ENCODE peak calls at places on chromosomes 7 and 10, in nine cellular contexts. One of them, this sample, is unnamed.

GRCh38 chr10:73060738-73061635 is 35.7 kb downstream of the P4HA1 start:
- DNase-seq in breast epithelium: no peak
- DNase-seq in stomach: no peak
- DNase-seq in GM23338: peak
- DNase-seq in HL-60: peak
- DNase-seq in SK-N-SH: peak
- DNase-seq in transverse colon: no peak
- DNase-seq in HCT116: peak
- DNase-seq in Panc1: no peak
- DNase-seq in this sample: no peak

GRCh38 chr7:72577107-72577506 is 165.0 kb upstream of the CALN1 start:
- DNase-seq in breast epithelium: no peak
- DNase-seq in stomach: no peak
- DNase-seq in GM23338: no peak
- DNase-seq in HL-60: no peak
- DNase-seq in SK-N-SH: no peak
- DNase-seq in transverse colon: no peak
- DNase-seq in HCT116: no peak
- DNase-seq in Panc1: no peak
- DNase-seq in this sample: no peak

GRCh38 chr10:32095116-32095733 is 39.0 kb upstream of the KIF5B start:
- DNase-seq in breast epithelium: no peak
- DNase-seq in stomach: no peak
- DNase-seq in GM23338: no peak
- DNase-seq in HL-60: no peak
- DNase-seq in SK-N-SH: no peak
- DNase-seq in transverse colon: no peak
- DNase-seq in HCT116: peak
- DNase-seq in Panc1: no peak
- DNase-seq in this sample: no peak

GRCh38 chr7:76260171-76260703 is 42.2 kb upstream of the HSPB1 start:
- DNase-seq in breast epithelium: no peak
- DNase-seq in stomach: no peak
- DNase-seq in GM23338: peak
- DNase-seq in HL-60: no peak
- DNase-seq in SK-N-SH: peak
- DNase-seq in transverse colon: no peak
- DNase-seq in HCT116: peak
- DNase-seq in Panc1: no peak
- DNase-seq in this sample: no peak

GRCh38 chr7:42099076-42099836 is 137.8 kb downstream of the GLI3 start:
- DNase-seq in breast epithelium: no peak
- DNase-seq in stomach: no peak
- DNase-seq in GM23338: no peak
- DNase-seq in HL-60: no peak
- DNase-seq in SK-N-SH: no peak
- DNase-seq in transverse colon: no peak
- DNase-seq in HCT116: no peak
- DNase-seq in Panc1: no peak
- DNase-seq in this sample: no peak

GRCh38 chr7:123580406-123581161 is 21.0 kb upstream of the ASB15 start:
- DNase-seq in breast epithelium: no peak
- DNase-seq in stomach: no peak
- DNase-seq in GM23338: peak
- DNase-seq in HL-60: peak
- DNase-seq in SK-N-SH: peak
- DNase-seq in transverse colon: no peak
- DNase-seq in HCT116: peak
- DNase-seq in Panc1: peak
- DNase-seq in this sample: no peak

GRCh38 chr10:19749185-19749729 is 67.0 kb upstream of the PLXDC2 start:
- DNase-seq in breast epithelium: no peak
- DNase-seq in stomach: no peak
- DNase-seq in GM23338: no peak
- DNase-seq in HL-60: no peak
- DNase-seq in SK-N-SH: no peak
- DNase-seq in transverse colon: no peak
- DNase-seq in HCT116: no peak
- DNase-seq in Panc1: no peak
- DNase-seq in this sample: no peak

GRCh38 chr7:10476642-10477041 is 497.0 kb upstream of the PHF14 start:
- DNase-seq in breast epithelium: no peak
- DNase-seq in stomach: no peak
- DNase-seq in GM23338: no peak
- DNase-seq in HL-60: no peak
- DNase-seq in SK-N-SH: no peak
- DNase-seq in transverse colon: no peak
- DNase-seq in HCT116: no peak
- DNase-seq in Panc1: no peak
- DNase-seq in this sample: peak

GRCh38 chr7:30888783-30889182 is 22.9 kb upstream of the AQP1 start:
- DNase-seq in breast epithelium: no peak
- DNase-seq in stomach: no peak
- DNase-seq in GM23338: no peak
- DNase-seq in HL-60: no peak
- DNase-seq in SK-N-SH: no peak
- DNase-seq in transverse colon: no peak
- DNase-seq in HCT116: no peak
- DNase-seq in Panc1: no peak
- DNase-seq in this sample: peak

GRCh38 chr10:119367841-119368549 is 160.6 kb downstream of the GRK5 start:
- DNase-seq in breast epithelium: no peak
- DNase-seq in stomach: no peak
- DNase-seq in GM23338: no peak
- DNase-seq in HL-60: no peak
- DNase-seq in SK-N-SH: no peak
- DNase-seq in transverse colon: no peak
- DNase-seq in HCT116: no peak
- DNase-seq in Panc1: no peak
- DNase-seq in this sample: no peak

DNA sequence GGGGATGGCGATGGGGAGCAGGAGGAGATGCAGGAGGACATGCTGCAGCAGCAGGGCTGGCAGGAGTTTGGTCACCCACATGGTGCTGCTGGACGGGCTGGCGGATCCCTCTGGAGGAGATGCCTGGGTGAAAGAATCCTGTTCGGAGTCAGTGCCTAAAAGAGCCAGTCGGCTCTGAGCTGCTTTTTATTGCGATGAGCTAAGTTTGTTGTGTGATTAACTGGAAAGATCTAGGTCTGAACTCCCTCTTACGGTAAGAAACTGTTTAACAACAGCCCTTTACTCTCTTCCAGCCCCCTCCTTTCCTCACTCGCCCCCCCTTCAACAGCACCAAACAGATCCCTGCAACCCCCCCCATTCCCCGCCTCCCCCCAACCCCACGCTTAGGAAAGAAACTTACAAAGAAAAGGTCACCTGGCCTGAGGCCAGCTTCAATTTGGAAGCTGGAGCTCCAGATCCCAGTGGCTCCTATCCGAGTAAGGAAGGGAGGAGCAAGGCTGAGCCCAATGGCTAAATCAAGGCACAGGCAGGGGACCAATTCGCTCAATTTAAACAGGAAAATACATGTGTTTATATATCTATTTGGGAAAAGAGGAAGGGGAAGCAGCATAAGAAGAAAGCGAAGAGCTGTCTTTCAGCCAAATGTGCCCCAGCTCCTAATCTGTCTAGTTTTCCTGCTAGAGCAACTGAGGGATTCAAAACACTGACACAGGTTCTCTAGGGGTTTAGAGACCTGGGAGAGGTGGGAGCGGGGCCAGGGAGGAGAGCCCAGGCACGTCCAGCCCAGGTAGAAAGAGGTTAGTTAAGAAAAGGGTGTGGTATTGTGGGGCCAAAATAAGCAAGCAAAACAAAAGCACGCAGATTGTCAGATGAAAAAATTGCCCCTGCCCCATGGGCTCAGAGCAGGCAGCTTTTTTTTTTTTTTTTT is at the start of gene HGF:
- DNase-seq in breast epithelium: peak
- DNase-seq in stomach: peak
- DNase-seq in GM23338: peak
- DNase-seq in HL-60: peak
- DNase-seq in SK-N-SH: peak
- DNase-seq in transverse colon: peak
- DNase-seq in HCT116: no peak
- DNase-seq in Panc1: no peak
- DNase-seq in this sample: peak
- TF ChIP-seq CTCF in breast epithelium: no peak
- TF ChIP-seq CTCF in stomach: no peak
- TF ChIP-seq CTCF in GM23338: peak
- TF ChIP-seq CTCF in HL-60: no peak
- TF ChIP-seq CTCF in SK-N-SH: no peak
- TF ChIP-seq CTCF in transverse colon: no peak
- TF ChIP-seq CTCF in HCT116: no peak
- TF ChIP-seq CTCF in Panc1: no peak
- TF ChIP-seq CTCF in this sample: no peak

GRCh38 chr10:131981429-131982184 is at the start of gene BNIP3:
- DNase-seq in breast epithelium: peak
- DNase-seq in stomach: peak
- DNase-seq in GM23338: peak
- DNase-seq in HL-60: peak
- DNase-seq in SK-N-SH: peak
- DNase-seq in transverse colon: peak
- DNase-seq in HCT116: peak
- DNase-seq in Panc1: no peak
- DNase-seq in this sample: peak
- TF ChIP-seq POLR2AphosphoS5 in breast epithelium: peak
- TF ChIP-seq POLR2AphosphoS5 in stomach: peak
- TF ChIP-seq POLR2AphosphoS5 in GM23338: peak
- TF ChIP-seq POLR2AphosphoS5 in HL-60: peak
- TF ChIP-seq POLR2AphosphoS5 in SK-N-SH: peak
- TF ChIP-seq POLR2AphosphoS5 in transverse colon: peak
- TF ChIP-seq POLR2AphosphoS5 in HCT116: peak
- TF ChIP-seq POLR2AphosphoS5 in Panc1: peak
- TF ChIP-seq POLR2AphosphoS5 in this sample: peak

DNA sequence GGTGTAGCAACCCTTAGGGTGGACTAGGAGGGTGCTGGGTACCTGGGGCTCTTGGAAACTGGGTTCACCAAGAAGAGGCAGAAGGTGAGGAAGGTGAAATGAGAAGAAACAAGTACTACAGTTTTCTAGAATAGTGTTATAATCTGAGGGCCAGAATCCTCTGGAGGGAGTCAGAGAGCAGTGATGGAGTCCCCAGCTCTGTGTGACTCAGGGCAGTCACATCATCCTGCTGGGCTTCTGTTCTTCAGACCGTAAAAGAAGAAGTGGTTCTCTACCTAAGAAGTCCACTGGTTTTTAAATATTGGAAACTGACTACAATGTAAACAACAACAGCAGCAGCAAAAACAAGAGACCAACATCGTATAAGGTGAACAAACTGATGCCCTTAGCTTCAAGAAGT is 197.3 kb downstream of the PRPF18 start:
- DNase-seq in breast epithelium: no peak
- DNase-seq in stomach: no peak
- DNase-seq in GM23338: peak
- DNase-seq in HL-60: peak
- DNase-seq in SK-N-SH: no peak
- DNase-seq in transverse colon: no peak
- DNase-seq in HCT116: no peak
- DNase-seq in Panc1: no peak
- DNase-seq in this sample: no peak
- TF ChIP-seq CTCF in breast epithelium: no peak
- TF ChIP-seq CTCF in stomach: no peak
- TF ChIP-seq CTCF in GM23338: peak
- TF ChIP-seq CTCF in HL-60: no peak
- TF ChIP-seq CTCF in SK-N-SH: peak
- TF ChIP-seq CTCF in transverse colon: no peak
- TF ChIP-seq CTCF in HCT116: peak
- TF ChIP-seq CTCF in Panc1: peak
- TF ChIP-seq CTCF in this sample: no peak

DNA sequence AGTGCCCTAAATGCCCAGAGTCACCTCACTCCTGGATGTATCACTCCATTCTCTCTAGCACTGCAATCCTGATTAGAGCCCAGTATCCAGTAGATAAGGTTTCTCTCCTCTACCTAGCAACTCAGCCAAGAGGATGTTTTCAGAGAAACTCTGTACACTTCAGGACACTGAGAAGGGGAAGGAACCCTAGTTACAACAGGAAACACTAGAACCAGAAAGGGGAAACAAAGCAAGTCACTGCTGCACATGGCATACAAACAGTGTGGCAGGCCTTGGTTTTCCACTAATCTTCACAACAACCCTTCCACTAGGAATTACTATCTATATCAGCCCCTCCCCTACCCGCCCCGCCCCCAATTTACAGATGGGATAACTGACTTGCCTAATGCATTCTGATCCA is 1.6 kb downstream of the FAM204A start:
- DNase-seq in breast epithelium: no peak
- DNase-seq in stomach: no peak
- DNase-seq in GM23338: no peak
- DNase-seq in HL-60: peak
- DNase-seq in SK-N-SH: no peak
- DNase-seq in transverse colon: no peak
- DNase-seq in HCT116: no peak
- DNase-seq in Panc1: no peak
- DNase-seq in this sample: no peak
- TF ChIP-seq POLR2AphosphoS5 in breast epithelium: no peak
- TF ChIP-seq POLR2AphosphoS5 in stomach: no peak
- TF ChIP-seq POLR2AphosphoS5 in GM23338: no peak
- TF ChIP-seq POLR2AphosphoS5 in HL-60: peak
- TF ChIP-seq POLR2AphosphoS5 in SK-N-SH: no peak
- TF ChIP-seq POLR2AphosphoS5 in transverse colon: no peak
- TF ChIP-seq POLR2AphosphoS5 in HCT116: no peak
- TF ChIP-seq POLR2AphosphoS5 in Panc1: no peak
- TF ChIP-seq POLR2AphosphoS5 in this sample: no peak

GRCh38 chr10:95353123-95353522 is 62.3 kb upstream of the PDLIM1 start:
- DNase-seq in breast epithelium: no peak
- DNase-seq in stomach: no peak
- DNase-seq in GM23338: no peak
- DNase-seq in HL-60: no peak
- DNase-seq in SK-N-SH: no peak
- DNase-seq in transverse colon: no peak
- DNase-seq in HCT116: no peak
- DNase-seq in Panc1: no peak
- DNase-seq in this sample: no peak
- TF ChIP-seq CTCF in breast epithelium: no peak
- TF ChIP-seq CTCF in stomach: no peak
- TF ChIP-seq CTCF in GM23338: no peak
- TF ChIP-seq CTCF in HL-60: no peak
- TF ChIP-seq CTCF in SK-N-SH: no peak
- TF ChIP-seq CTCF in transverse colon: no peak
- TF ChIP-seq CTCF in HCT116: no peak
- TF ChIP-seq CTCF in Panc1: no peak
- TF ChIP-seq CTCF in this sample: no peak

GRCh38 chr10:74977913-74978847 is 133.3 kb upstream of the SAMD8 start:
- DNase-seq in breast epithelium: no peak
- DNase-seq in stomach: no peak
- DNase-seq in GM23338: no peak
- DNase-seq in HL-60: peak
- DNase-seq in SK-N-SH: no peak
- DNase-seq in transverse colon: no peak
- DNase-seq in HCT116: no peak
- DNase-seq in Panc1: no peak
- DNase-seq in this sample: no peak
- TF ChIP-seq POLR2AphosphoS5 in breast epithelium: no peak
- TF ChIP-seq POLR2AphosphoS5 in stomach: no peak
- TF ChIP-seq POLR2AphosphoS5 in GM23338: no peak
- TF ChIP-seq POLR2AphosphoS5 in HL-60: no peak
- TF ChIP-seq POLR2AphosphoS5 in SK-N-SH: no peak
- TF ChIP-seq POLR2AphosphoS5 in transverse colon: no peak
- TF ChIP-seq POLR2AphosphoS5 in HCT116: no peak
- TF ChIP-seq POLR2AphosphoS5 in Panc1: no peak
- TF ChIP-seq POLR2AphosphoS5 in this sample: no peak